ENCODE peak calls at places on chromosomes 2 and 18, in eight cellular contexts. P is GM10248, B is Ammon's horn, U is GM04504, C is globus pallidus, R is nucleus accumbens, Z is HCT116, D is Panc1. M is an unnamed sample.

GRCh38 chr2:107529146-107529545 is 297.5 kb upstream of the RGPD4 start:
- DNase-seq in P (no peak), B (no peak), U (no peak), C (no peak), R (no peak), Z (no peak), D (no peak), M (no peak)

GRCh38 chr2:40281021-40281940 is 170.6 kb downstream of the SLC8A1 start:
- DNase-seq in P (no peak), B (no peak), U (peak), C (peak), R (no peak), Z (no peak), D (no peak), M (no peak)

GRCh38 chr2:239394346-239394945 is 6.4 kb downstream of the HDAC4 start:
- DNase-seq in P (no peak), B (no peak), U (no peak), C (no peak), R (no peak), Z (no peak), D (no peak), M (no peak)

GRCh38 chr2:19736191-19736831 is 165.5 kb downstream of the TTC32 start:
- DNase-seq in P (no peak), B (no peak), U (no peak), C (no peak), R (no peak), Z (no peak), D (no peak), M (no peak)

GRCh38 chr2:86274265-86274917 is 63.0 kb downstream of the REEP1 start:
- DNase-seq in P (peak), B (no peak), U (peak), C (no peak), R (no peak), Z (peak), D (no peak), M (no peak)

GRCh38 chr2:142716463-142717242 is 160.8 kb upstream of the KYNU start:
- DNase-seq in P (no peak), B (peak), U (no peak), C (peak), R (no peak), Z (no peak), D (no peak), M (peak)

GRCh38 chr2:219253753-219254589 is at the start of gene TUBA4A:
- DNase-seq in P (peak), B (peak), U (no peak), C (peak), R (peak), Z (peak), D (no peak), M (peak)

GRCh38 chr2:193528458-193528857 is 1333.7 kb upstream of the TMEFF2 start:
- DNase-seq in P (no peak), B (no peak), U (no peak), C (no peak), R (no peak), Z (no peak), D (no peak), M (no peak)

GRCh38 chr2:232418466-232419244 is 12.0 kb downstream of the ALPG start:
- DNase-seq in P (no peak), B (no peak), U (no peak), C (no peak), R (no peak), Z (no peak), D (no peak), M (peak)

GRCh38 chr18:28127763-28128737 is 48.9 kb downstream of the CDH2 start:
- DNase-seq in P (no peak), B (no peak), U (no peak), C (no peak), R (no peak), Z (no peak), D (no peak), M (no peak)

GRCh38 chr18:43161528-43161927 is 46.0 kb upstream of the RIT2 start:
- DNase-seq in P (no peak), B (no peak), U (no peak), C (no peak), R (no peak), Z (no peak), D (no peak), M (no peak)

GRCh38 chr18:39460136-39460535 is 1894.5 kb upstream of the CELF4 start:
- DNase-seq in P (no peak), B (no peak), U (no peak), C (no peak), R (no peak), Z (no peak), D (no peak), M (no peak)

GRCh38 chr2:44295636-44296359 is 20.5 kb downstream of the SLC3A1 start:
- DNase-seq in P (no peak), B (no peak), U (no peak), C (no peak), R (no peak), Z (no peak), D (no peak), M (peak)

GRCh38 chr2:196239622-196240587 is 68.5 kb upstream of the STK17B start:
- DNase-seq in P (peak), B (peak), U (no peak), C (peak), R (no peak), Z (peak), D (no peak), M (no peak)

GRCh38 chr18:4450065-4450676 is 4.9 kb downstream of the DLGAP1 start:
- DNase-seq in P (no peak), B (peak), U (no peak), C (no peak), R (no peak), Z (no peak), D (no peak), M (no peak)

GRCh38 chr2:197263077-197263476 is 47.5 kb downstream of the ANKRD44 start:
- DNase-seq in P (no peak), B (no peak), U (no peak), C (no peak), R (no peak), Z (no peak), D (no peak), M (no peak)

GRCh38 chr18:49628993-49629795 is 67.3 kb downstream of the LIPG start:
- DNase-seq in P (no peak), B (peak), U (no peak), C (peak), R (peak), Z (no peak), D (no peak), M (no peak)

GRCh38 chr2:30481323-30481800 is 34.3 kb downstream of the LCLAT1 start:
- DNase-seq in P (no peak), B (peak), U (no peak), C (peak), R (no peak), Z (no peak), D (no peak), M (no peak)

GRCh38 chr18:54928236-54928635 is 31.0 kb downstream of the CCDC68 start:
- DNase-seq in P (no peak), B (no peak), U (no peak), C (no peak), R (no peak), Z (no peak), D (no peak), M (no peak)

GRCh38 chr2:20929721-20930120 is 106.8 kb upstream of the LDAH start:
- DNase-seq in P (no peak), B (no peak), U (no peak), C (no peak), R (no peak), Z (no peak), D (no peak), M (no peak)

GRCh38 chr2:219331560-219332213 is 857 bp downstream of the RESP18 start:
- DNase-seq in P (no peak), B (no peak), U (no peak), C (no peak), R (peak), Z (no peak), D (no peak), M (peak)

GRCh38 chr2:120772261-120772660 is 36.6 kb downstream of the GLI2 start:
- DNase-seq in P (no peak), B (no peak), U (no peak), C (no peak), R (no peak), Z (no peak), D (no peak), M (no peak)